ENCODE peak calls at places on chromosome 18, in ten cellular contexts. K is AG10803, C is lung, S is BE2C, F is breast epithelium, Z is GM12878, G is IMR-90, J is uterus, L is fibroblast of pulmonary artery, M is osteoblast. V is an unnamed sample.

GRCh38 chr18:37963837-37964236 is 398.2 kb upstream of the CELF4 start:
- DNase-seq in K (no peak), C (no peak), S (no peak), F (no peak), Z (no peak), G (no peak), J (no peak), L (no peak), M (no peak), V (no peak)

GRCh38 chr18:32470713-32471633 is at the start of gene GAREM1:
- DNase-seq in K (peak), C (peak), S (peak), F (peak), Z (peak), G (peak), J (peak), L (peak), M (peak), V (peak)

GRCh38 chr18:61803393-61803792 is 89.4 kb downstream of the RNF152 start:
- DNase-seq in K (no peak), C (no peak), S (no peak), F (no peak), Z (no peak), G (no peak), J (no peak), L (no peak), M (no peak), V (no peak)

GRCh38 chr18:37516361-37516853 is 49.2 kb downstream of the CELF4 start:
- DNase-seq in K (no peak), C (no peak), S (peak), F (no peak), Z (no peak), G (no peak), J (no peak), L (no peak), M (no peak), V (no peak)

GRCh38 chr18:51162617-51163016 is 34.9 kb downstream of the MEX3C start:
- DNase-seq in K (no peak), C (no peak), S (no peak), F (no peak), Z (no peak), G (no peak), J (no peak), L (no peak), M (no peak), V (no peak)

GRCh38 chr18:24270937-24271380 is 126.7 kb downstream of the OSBPL1A start:
- DNase-seq in K (peak), C (no peak), S (no peak), F (no peak), Z (no peak), G (peak), J (no peak), L (peak), M (peak), V (no peak)

GRCh38 chr18:31420524-31420923 is 27.0 kb upstream of the DSG3 start:
- DNase-seq in K (no peak), C (no peak), S (no peak), F (no peak), Z (no peak), G (no peak), J (no peak), L (no peak), M (no peak), V (no peak)

GRCh38 chr18:23213200-23213599 is 77.9 kb downstream of the CABLES1 start:
- DNase-seq in K (peak), C (no peak), S (no peak), F (no peak), Z (no peak), G (no peak), J (no peak), L (peak), M (no peak), V (no peak)

GRCh38 chr18:54690198-54690597 is 99.2 kb downstream of the DYNAP start:
- DNase-seq in K (peak), C (no peak), S (no peak), F (no peak), Z (no peak), G (peak), J (no peak), L (peak), M (no peak), V (no peak)

GRCh38 chr18:50285631-50286321 is 1.7 kb downstream of the CXXC1 start:
- DNase-seq in K (no peak), C (no peak), S (no peak), F (no peak), Z (no peak), G (no peak), J (no peak), L (no peak), M (no peak), V (no peak)

GRCh38 chr18:68822926-68823325 is 25.0 kb downstream of the CCDC102B start:
- DNase-seq in K (no peak), C (no peak), S (no peak), F (no peak), Z (no peak), G (no peak), J (no peak), L (no peak), M (no peak), V (no peak)

GRCh38 chr18:70420151-70420898 is 131.5 kb downstream of the SOCS6 start:
- DNase-seq in K (peak), C (no peak), S (no peak), F (no peak), Z (no peak), G (peak), J (peak), L (peak), M (no peak), V (no peak)

GRCh38 chr18:58639751-58640427 is 11.0 kb upstream of the ALPK2 start:
- DNase-seq in K (peak), C (no peak), S (no peak), F (no peak), Z (no peak), G (peak), J (no peak), L (peak), M (peak), V (peak)

GRCh38 chr18:45978084-45978483 is 11.0 kb upstream of the EPG5 start:
- DNase-seq in K (no peak), C (no peak), S (no peak), F (no peak), Z (no peak), G (no peak), J (no peak), L (no peak), M (no peak), V (peak)

GRCh38 chr18:50654211-50654610 is 94.3 kb downstream of the MAPK4 start:
- DNase-seq in K (no peak), C (no peak), S (no peak), F (no peak), Z (no peak), G (no peak), J (no peak), L (no peak), M (no peak), V (no peak)

GRCh38 chr18:55152801-55153200 is 193.5 kb upstream of the CCDC68 start:
- DNase-seq in K (no peak), C (no peak), S (no peak), F (no peak), Z (no peak), G (peak), J (no peak), L (peak), M (no peak), V (no peak)

GRCh38 chr18:73352546-73352945 is 484.8 kb upstream of the NETO1 start:
- DNase-seq in K (peak), C (no peak), S (peak), F (no peak), Z (no peak), G (peak), J (no peak), L (peak), M (no peak), V (no peak)

DNA sequence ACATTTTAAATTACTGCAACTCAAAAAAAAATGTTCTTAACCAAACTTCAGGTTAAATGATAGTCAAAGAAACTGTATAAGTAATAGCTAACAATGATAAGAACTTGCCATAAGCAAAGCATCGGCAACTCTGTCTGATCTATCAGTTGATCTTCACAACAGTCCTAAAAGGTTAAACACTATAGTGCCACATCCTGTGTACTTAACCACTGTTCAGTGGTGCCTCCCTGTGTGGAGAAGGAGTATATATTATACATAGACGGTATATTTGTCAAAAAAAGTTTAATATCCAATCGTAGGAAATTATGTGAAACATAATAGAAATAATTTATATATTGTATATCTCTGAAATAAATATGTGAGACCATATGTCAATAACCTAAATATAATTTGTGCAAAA is 13.0 kb downstream of the DTNA start:
- DNase-seq in K (no peak), C (no peak), S (no peak), F (no peak), Z (no peak), G (no peak), J (no peak), L (no peak), M (no peak), V (no peak)
- TF ChIP-seq CTCF in K (peak), C (no peak), S (no peak), F (no peak), Z (no peak), G (no peak), J (no peak), L (no peak), M (peak), V (no peak)

GRCh38 chr18:57210711-57211411 is 64.0 kb downstream of the BOD1L2 start:
- DNase-seq in K (no peak), C (no peak), S (no peak), F (no peak), Z (no peak), G (no peak), J (no peak), L (no peak), M (no peak), V (no peak)

GRCh38 chr18:57211412-57211750 is 64.5 kb downstream of the BOD1L2 start:
- DNase-seq in K (no peak), C (no peak), S (no peak), F (no peak), Z (no peak), G (no peak), J (no peak), L (no peak), M (no peak), V (no peak)

GRCh38 chr18:57210101-57210661 is 63.3 kb downstream of the BOD1L2 start:
- DNase-seq in K (peak), C (no peak), S (peak), F (no peak), Z (no peak), G (peak), J (no peak), L (peak), M (peak), V (no peak)

GRCh38 chr18:57208056-57208455 is 61.2 kb downstream of the BOD1L2 start:
- DNase-seq in K (no peak), C (no peak), S (no peak), F (no peak), Z (no peak), G (no peak), J (no peak), L (no peak), M (no peak), V (no peak)

DNA sequence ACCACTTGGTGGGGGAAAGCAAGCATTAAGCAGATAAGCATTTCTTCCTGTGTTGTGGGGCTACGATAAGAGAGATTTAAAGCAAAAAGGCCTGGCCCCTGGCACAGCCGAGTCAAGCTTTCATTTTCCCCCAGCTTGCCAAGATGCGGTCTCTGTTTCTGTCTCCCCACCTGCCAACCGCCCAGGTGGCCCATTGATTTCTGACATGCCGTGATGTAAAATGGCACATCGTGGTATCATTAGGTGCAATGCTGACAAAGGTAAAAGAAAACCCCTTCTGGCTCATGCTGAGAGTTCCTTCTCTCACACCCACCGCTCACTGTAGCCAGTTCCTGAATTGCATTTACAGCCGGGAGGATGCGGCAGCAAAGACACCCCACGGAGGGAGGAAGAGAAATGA is 62.8 kb downstream of the BOD1L2 start:
- DNase-seq in K (no peak), C (no peak), S (no peak), F (no peak), Z (no peak), G (no peak), J (no peak), L (no peak), M (no peak), V (peak)
- H3K4me3 ChIP-seq in K (no peak), C (no peak), S (peak), F (no peak), Z (no peak), G (no peak), J (no peak), L (no peak), M (peak), V (no peak)

GRCh38 chr18:26091047-26091630 is 726 bp upstream of the SS18 start:
- DNase-seq in K (no peak), C (no peak), S (no peak), F (no peak), Z (peak), G (no peak), J (peak), L (no peak), M (peak), V (peak)
- TF ChIP-seq CTCF in K (no peak), C (no peak), S (no peak), F (no peak), Z (no peak), G (no peak), J (no peak), L (no peak), M (no peak), V (no peak)

DNA sequence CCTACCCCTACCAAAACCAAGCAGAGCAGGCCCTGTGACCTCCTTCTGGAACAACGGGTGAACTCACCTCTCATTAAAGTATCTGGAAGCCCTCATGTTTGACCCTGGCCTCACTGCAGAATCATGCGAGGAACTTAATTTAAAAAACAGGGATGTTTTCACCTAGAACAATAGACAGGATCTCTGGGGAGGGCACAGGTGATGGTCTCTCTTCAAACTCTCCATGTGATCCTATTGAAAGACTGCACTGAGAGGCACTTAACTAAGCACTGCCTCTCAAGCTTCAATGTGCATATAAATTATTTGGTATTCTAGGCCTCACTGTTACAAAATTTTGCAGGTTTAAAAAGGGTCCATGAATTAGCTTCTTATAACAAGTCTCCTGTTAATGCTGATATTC is 7.5 kb downstream of the ZNF519 start:
- DNase-seq in K (no peak), C (no peak), S (no peak), F (no peak), Z (no peak), G (no peak), J (no peak), L (no peak), M (no peak), V (no peak)
- H3K4me3 ChIP-seq in K (no peak), C (no peak), S (no peak), F (no peak), Z (no peak), G (no peak), J (no peak), L (no peak), M (no peak), V (no peak)

DNA sequence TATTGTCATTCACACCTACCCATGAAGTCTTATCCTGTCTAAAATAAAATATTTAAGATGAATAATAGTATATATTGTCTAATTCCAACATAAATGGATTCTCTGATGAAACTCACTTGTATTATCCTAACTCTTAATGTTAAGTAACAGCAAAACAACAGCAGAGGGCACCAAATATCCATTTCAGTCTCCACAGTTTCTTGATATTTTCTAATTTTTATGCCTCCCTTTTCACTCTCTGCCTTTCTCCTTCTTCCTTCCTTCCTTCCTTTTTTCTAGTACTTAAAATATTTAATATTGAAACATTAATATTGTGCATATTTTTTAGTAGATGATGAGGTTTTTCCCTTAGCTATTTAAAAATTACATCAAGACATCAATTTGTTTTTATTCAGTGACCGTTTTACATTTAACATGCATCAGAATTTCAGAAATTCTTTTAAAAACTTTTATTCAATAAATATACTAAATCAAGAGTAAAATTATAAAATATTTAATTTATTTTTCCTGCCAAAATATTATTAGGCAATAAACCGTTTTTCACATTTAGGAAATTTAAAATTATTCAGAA is 97.6 kb downstream of the WDR7 start:
- DNase-seq in K (peak), C (no peak), S (peak), F (no peak), Z (no peak), G (peak), J (no peak), L (peak), M (peak), V (peak)
- TF ChIP-seq CTCF in K (peak), C (peak), S (peak), F (peak), Z (peak), G (peak), J (peak), L (peak), M (peak), V (peak)

V was measured in GM12865.